ENCODE peak calls at places on chromosome 13, in eight cellular contexts. I is progenitor cell of endocrine pancreas, S is stomach, E is endothelial cell, A is suprapubic skin, C is colonic mucosa, V is GM10248, P is ovary. U is an unnamed sample.

GRCh38 chr13:44402902-44403719 is 29.5 kb downstream of the SERP2 start:
- DNase-seq in I (no peak), P (no peak), V (no peak), A (no peak), S (peak; percentile 82), C (peak; percentile 69), E (no peak), U (no peak)

GRCh38 chr13:114077938-114078335 is 54.5 kb downstream of the RASA3 start:
- DNase-seq in E (peak; percentile 31), A (peak; percentile 54), P (no peak), C (no peak), S (no peak), V (no peak), I (no peak), U (no peak)

GRCh38 chr13:89750371-89750770 is 1597.1 kb upstream of the MIR17HG start:
- DNase-seq in I (no peak), P (no peak), S (no peak), A (no peak), C (no peak), E (no peak), V (no peak), U (no peak)

GRCh38 chr13:48302920-48303330 is 626 bp upstream of the RB1 start:
- DNase-seq in C (no peak), S (no peak), E (no peak), V (no peak), P (no peak), I (no peak), A (no peak), U (no peak)

GRCh38 chr13:43141685-43142084 is 118.3 kb downstream of the DNAJC15 start:
- DNase-seq in P (no peak), A (no peak), S (no peak), I (no peak), V (no peak), E (no peak), C (no peak), U (no peak)

GRCh38 chr13:29497137-29497654 is 98.3 kb downstream of the SLC7A1 start:
- DNase-seq in E (no peak), I (no peak), A (no peak), S (no peak), P (peak; percentile 71), V (no peak), C (no peak), U (no peak)

GRCh38 chr13:108315273-108315672 is 45.8 kb downstream of the TNFSF13B start:
- DNase-seq in C (no peak), A (no peak), S (no peak), V (no peak), I (no peak), P (no peak), E (no peak), U (no peak)

GRCh38 chr13:42396901-42397670 is 125.1 kb downstream of the AKAP11 start:
- DNase-seq in S (no peak), V (no peak), P (no peak), I (no peak), A (no peak), C (no peak), E (no peak), U (peak; percentile 40)

GRCh38 chr13:68509734-68510621 is 1279.8 kb upstream of the PCDH9 start:
- DNase-seq in I (no peak), S (no peak), A (no peak), P (no peak), E (no peak), V (no peak), C (no peak), U (no peak)

GRCh38 chr13:36531746-36532486 is 99.6 kb downstream of the CCNA1 start:
- DNase-seq in A (no peak), I (no peak), V (no peak), S (no peak), E (no peak), C (no peak), P (no peak), U (no peak)

GRCh38 chr13:97627566-97627965 is 193.6 kb downstream of the RAP2A start:
- DNase-seq in P (no peak), A (no peak), I (no peak), C (peak; percentile 30), V (no peak), E (no peak), S (no peak), U (no peak)

GRCh38 chr13:26538363-26539317 is 18.8 kb upstream of the WASF3 start:
- DNase-seq in A (no peak), C (peak; percentile 33), P (no peak), V (no peak), S (no peak), I (no peak), E (no peak), U (no peak)

GRCh38 chr13:65724261-65724660 is 1505.9 kb downstream of the PCDH9 start:
- DNase-seq in A (no peak), V (no peak), I (no peak), P (no peak), C (no peak), E (no peak), S (no peak), U (no peak)

GRCh38 chr13:26022538-26023292 is 29.1 kb downstream of the SHISA2 start:
- DNase-seq in P (no peak), E (no peak), S (peak; percentile 88), V (no peak), C (no peak), A (peak; percentile 74), I (no peak), U (no peak)

GRCh38 chr13:109655206-109655600 is 131.2 kb downstream of the IRS2 start:
- DNase-seq in P (no peak), S (no peak), I (no peak), A (no peak), C (no peak), V (no peak), E (no peak), U (no peak)

GRCh38 chr13:110617326-110618072 is 2.2 kb downstream of the NAXD start:
- DNase-seq in S (peak; percentile 85), C (peak; percentile 53), I (no peak), V (no peak), E (no peak), P (peak; percentile 81), A (no peak), U (no peak)

GRCh38 chr13:35781044-35781443 is 304.6 kb upstream of the MAB21L1 start:
- DNase-seq in I (no peak), C (no peak), A (no peak), E (no peak), S (no peak), P (no peak), V (no peak), U (no peak)

GRCh38 chr13:34416833-34417425 is 525.1 kb upstream of the NBEA start:
- DNase-seq in I (no peak), C (peak; percentile 24), P (peak; percentile 44), A (peak; percentile 67), S (no peak), V (no peak), E (no peak), U (no peak)

GRCh38 chr13:113297370-113297871 is 382 bp downstream of the LAMP1 start:
- DNase-seq in E (peak; percentile 33), V (peak; percentile 53), S (no peak), A (peak; percentile 73), C (peak; percentile 27), P (no peak), I (peak; percentile 42), U (peak; percentile 77)

GRCh38 chr13:31978021-31978420 is 53.6 kb upstream of the FRY start:
- DNase-seq in V (no peak), S (no peak), P (no peak), A (no peak), C (no peak), E (no peak), I (no peak), U (no peak)

GRCh38 chr13:74529968-74530367 is 395.8 kb upstream of the KLF12 start:
- DNase-seq in A (no peak), P (no peak), V (no peak), E (no peak), S (no peak), I (no peak), C (no peak), U (no peak)

GRCh38 chr13:74528751-74529513 is 394.7 kb upstream of the KLF12 start:
- DNase-seq in S (no peak), A (no peak), I (no peak), P (no peak), V (no peak), E (no peak), C (no peak), U (no peak)
- TF ChIP-seq CTCF in S (no peak), A (no peak), I (no peak), P (no peak), V (no peak), E (no peak), C (no peak), U (no peak)

GRCh38 chr13:60226507-60226906 is 62.8 kb upstream of the DIAPH3 start:
- DNase-seq in A (no peak), P (no peak), C (no peak), S (no peak), I (no peak), E (peak; percentile 9), V (no peak), U (peak; percentile 15)
- TF ChIP-seq CTCF in A (no peak), P (no peak), C (no peak), S (no peak), I (peak; percentile 37), E (no peak), V (peak; percentile 31), U (no peak)

DNA sequence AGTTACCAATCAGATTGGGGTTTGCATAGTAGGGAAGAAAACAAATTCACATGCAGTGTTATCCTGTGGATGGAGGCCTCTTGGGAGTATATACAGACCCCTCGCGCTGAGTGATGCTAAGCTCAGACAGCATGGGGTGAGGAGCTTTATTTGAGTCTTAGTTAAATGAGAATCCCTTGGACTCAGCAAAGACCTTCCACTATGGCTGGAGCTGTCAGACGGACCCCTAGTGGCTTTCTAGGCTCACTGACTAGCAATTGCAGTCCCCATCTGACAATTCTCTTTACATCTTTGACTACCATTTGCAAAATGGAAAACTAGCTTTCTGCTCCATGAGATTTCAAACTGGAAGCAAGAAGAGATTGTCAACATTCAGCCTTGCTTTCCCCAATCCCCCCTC is 90.4 kb downstream of the STOML3 start:
- DNase-seq in V (no peak), C (no peak), I (no peak), A (no peak), S (no peak), E (no peak), P (no peak), U (no peak)
- TF ChIP-seq CTCF in V (no peak), C (no peak), I (peak; percentile 48), A (no peak), S (no peak), E (no peak), P (no peak), U (no peak)

DNA sequence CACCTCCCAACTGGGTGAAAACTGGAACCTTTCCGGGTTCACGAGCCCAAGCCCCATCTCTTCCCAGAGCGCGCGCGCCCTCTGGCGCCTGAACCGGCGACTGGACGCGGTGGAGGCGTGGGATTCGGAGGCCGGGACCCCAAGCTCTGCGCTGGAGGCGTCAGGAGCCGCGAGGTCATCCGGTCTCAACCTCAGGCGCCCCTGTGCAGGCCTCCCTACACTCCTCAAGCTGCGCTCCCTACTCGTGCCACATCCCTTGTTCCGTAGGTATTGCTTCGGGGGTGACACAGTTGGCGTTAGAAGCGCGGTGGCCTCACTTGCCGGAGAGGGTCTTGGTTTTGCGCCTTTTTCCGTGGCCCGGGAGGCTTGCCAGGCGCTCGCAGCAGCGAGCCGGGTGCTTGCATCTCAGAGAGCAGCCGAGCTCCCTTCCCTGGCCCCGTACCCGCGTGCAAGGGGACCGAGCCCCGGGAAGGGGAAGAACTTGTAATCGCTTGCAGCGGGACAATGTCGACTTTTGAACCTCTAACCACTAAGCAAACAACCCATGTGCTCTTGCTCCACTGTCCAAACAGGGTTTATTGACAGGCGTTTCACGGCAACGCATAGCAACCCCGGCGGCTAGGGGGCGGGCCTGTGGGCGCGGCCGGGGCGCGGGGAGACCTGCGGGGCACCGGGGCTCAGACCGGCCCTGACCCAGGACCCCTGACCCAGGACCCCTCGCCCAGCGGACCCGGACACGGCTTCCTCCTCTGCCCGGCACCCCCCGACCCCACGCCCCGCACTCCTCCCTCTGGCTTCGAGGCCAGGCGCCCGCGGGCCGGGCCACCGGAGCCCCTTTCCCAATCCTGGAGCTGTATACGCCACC is 8.5 kb downstream of the CDX2 start:
- DNase-seq in A (no peak), S (peak; percentile 81), V (peak; percentile 72), P (no peak), E (peak; percentile 83), C (peak; percentile 91), I (peak; percentile 76), U (peak; percentile 62)
- TF ChIP-seq CTCF in A (no peak), S (peak; percentile 20), V (peak; percentile 57), P (no peak), E (peak; percentile 54), C (peak; percentile 58), I (peak; percentile 81), U (peak; percentile 54)

U was measured in activated CD8-positive, alpha-beta T cell treated with anti-CD3 and anti-CD28 coated beads for 36 hours.